ENCODE peak calls at places on chromosomes 11 and 22, in nine cellular contexts. T is retina; E is dorsolateral prefrontal cortex; I is ACHN; O is GM13977; Z is substantia nigra; C is NCI-H1417; J is stimulated activated CD8-positive, alpha-beta memory T cell treated with anti-CD3 and anti-CD28 coated beads, Interleukin-15, amount 100 ng/mL, for 4 hours; K is body of pancreas. D is an unnamed sample.

GRCh38 chr22:20834206-20834605 is 24.4 kb downstream of the PI4KA start:
- DNase-seq in T (no peak), E (no peak), I (no peak), O (no peak), Z (no peak), C (no peak), J (no peak), K (no peak), D (no peak)

GRCh38 chr22:50698546-50698945 is 25.9 kb downstream of the SHANK3 start:
- DNase-seq in T (no peak), E (peak), I (no peak), O (no peak), Z (no peak), C (no peak), J (no peak), K (no peak), D (no peak)

GRCh38 chr11:201936-202335 is 5.3 kb downstream of the BET1L start:
- DNase-seq in T (no peak), E (no peak), I (no peak), O (no peak), Z (no peak), C (no peak), J (no peak), K (no peak), D (no peak)

GRCh38 chr22:47221840-47222615 is 459.6 kb downstream of the TBC1D22A start:
- DNase-seq in T (no peak), E (no peak), I (no peak), O (no peak), Z (peak), C (peak), J (no peak), K (no peak), D (no peak)

GRCh38 chr22:30413745-30414524 is 11.6 kb upstream of the MTFP1 start:
- DNase-seq in T (no peak), E (no peak), I (no peak), O (no peak), Z (no peak), C (no peak), J (no peak), K (no peak), D (no peak)

GRCh38 chr22:19598054-19598855 is 74.0 kb upstream of the CLDN5 start:
- DNase-seq in T (no peak), E (no peak), I (no peak), O (no peak), Z (no peak), C (no peak), J (no peak), K (no peak), D (no peak)

GRCh38 chr22:40383905-40384304 is 13.5 kb downstream of the SGSM3 start:
- DNase-seq in T (no peak), E (no peak), I (no peak), O (no peak), Z (no peak), C (no peak), J (no peak), K (no peak), D (no peak)

GRCh38 chr11:116976941-116977570 is 121.2 kb downstream of the SIK3 start:
- DNase-seq in T (peak), E (no peak), I (no peak), O (no peak), Z (no peak), C (no peak), J (no peak), K (no peak), D (no peak)

GRCh38 chr11:2272241-2272945 is 2.0 kb upstream of the ASCL2 start:
- DNase-seq in T (peak), E (peak), I (no peak), O (no peak), Z (no peak), C (no peak), J (no peak), K (no peak), D (no peak)

GRCh38 chr11:1102996-1103395 is 28.3 kb downstream of the MUC2 start:
- DNase-seq in T (no peak), E (no peak), I (no peak), O (no peak), Z (no peak), C (no peak), J (no peak), K (no peak), D (no peak)

GRCh38 chr22:44166448-44166847 is 14.3 kb upstream of the PARVG start:
- DNase-seq in T (no peak), E (no peak), I (no peak), O (no peak), Z (no peak), C (no peak), J (no peak), K (no peak), D (no peak)

GRCh38 chr11:90187839-90188238 is 35.0 kb downstream of the CHORDC1 start:
- DNase-seq in T (no peak), E (no peak), I (no peak), O (no peak), Z (no peak), C (no peak), J (no peak), K (no peak), D (no peak)

GRCh38 chr11:42598341-42598740 is 713.5 kb upstream of the API5 start:
- DNase-seq in T (no peak), E (no peak), I (no peak), O (no peak), Z (no peak), C (no peak), J (no peak), K (no peak), D (no peak)

GRCh38 chr11:2458321-2458720 is 13.5 kb downstream of the KCNQ1 start:
- DNase-seq in T (no peak), E (no peak), I (no peak), O (no peak), Z (no peak), C (no peak), J (no peak), K (no peak), D (no peak)

GRCh38 chr22:30062934-30063333 is 17.3 kb upstream of the HORMAD2 start:
- DNase-seq in T (no peak), E (no peak), I (no peak), O (no peak), Z (no peak), C (no peak), J (no peak), K (no peak), D (no peak)

GRCh38 chr11:62108017-62108750 is 15.6 kb upstream of the INCENP start:
- DNase-seq in T (peak), E (no peak), I (peak), O (peak), Z (no peak), C (peak), J (no peak), K (peak), D (peak)

GRCh38 chr11:76701701-76702100 is 31.2 kb upstream of the LRRC32 start:
- DNase-seq in T (no peak), E (no peak), I (peak), O (no peak), Z (no peak), C (no peak), J (no peak), K (no peak), D (no peak)

GRCh38 chr11:118618115-118618990 is 10.9 kb downstream of the PHLDB1 start:
- DNase-seq in T (peak), E (peak), I (no peak), O (no peak), Z (peak), C (peak), J (no peak), K (peak), D (peak)